ENCODE peak calls at places on chromosomes 1 and 21, in six cellular contexts. R is endothelial cell, W is occipital lobe, Y is ascending aorta, K is colonic mucosa, A is H54. O is an unnamed sample.

GRCh38 chr1:46181343-46182260 is 5.3 kb upstream of the P3R3URF start:
- DNase-seq in R (no peak), Y (no peak), W (no peak), K (peak), A (no peak), O (no peak)

GRCh38 chr1:6460349-6461236 is 5.4 kb downstream of the TNFRSF25 start:
- DNase-seq in A (no peak), K (peak), W (no peak), Y (no peak), R (no peak), O (no peak)

GRCh38 chr1:115158181-115158580 is 68.9 kb upstream of the TSPAN2 start:
- DNase-seq in A (no peak), K (no peak), W (no peak), Y (no peak), R (no peak), O (no peak)

GRCh38 chr1:99503276-99503747 is 142.6 kb upstream of the PALMD start:
- DNase-seq in W (no peak), A (no peak), R (no peak), K (no peak), Y (no peak), O (no peak)

GRCh38 chr21:15967661-15968060 is 237.9 kb downstream of the USP25 start:
- DNase-seq in W (no peak), R (no peak), A (peak), Y (no peak), K (no peak), O (no peak)

GRCh38 chr1:160971618-160972056 is 17.0 kb upstream of the ITLN2 start:
- DNase-seq in Y (no peak), W (no peak), R (no peak), A (no peak), K (no peak), O (no peak)

GRCh38 chr1:119254067-119254720 is 113.7 kb upstream of the WARS2 start:
- DNase-seq in R (no peak), A (no peak), K (no peak), Y (no peak), W (no peak), O (no peak)

GRCh38 chr1:26541816-26542711 is 12.5 kb downstream of the RPS6KA1 start:
- DNase-seq in R (peak), W (peak), K (peak), A (no peak), Y (peak), O (peak)

GRCh38 chr1:170162385-170163226 is 16.8 kb downstream of the NTMT2 start:
- DNase-seq in R (peak), W (no peak), K (no peak), A (peak), Y (peak), O (no peak)

GRCh38 chr1:212700892-212701819 is 1.5 kb upstream of the BATF3 start:
- DNase-seq in W (no peak), K (peak), R (peak), Y (peak), A (no peak), O (peak)

GRCh38 chr1:155166373-155167165 is 6.5 kb downstream of the KRTCAP2 start:
- DNase-seq in Y (no peak), A (no peak), W (no peak), R (peak), K (peak), O (peak)

GRCh38 chr1:159000627-159001026 is 9.1 kb upstream of the IFI16 start:
- DNase-seq in K (peak), Y (peak), W (peak), R (peak), A (peak), O (peak)

GRCh38 chr1:184822267-184822666 is 67.6 kb upstream of the EDEM3 start:
- DNase-seq in Y (no peak), K (no peak), A (no peak), W (no peak), R (no peak), O (no peak)

GRCh38 chr1:9313576-9313975 is 20.9 kb downstream of the SPSB1 start:
- DNase-seq in R (no peak), K (no peak), W (no peak), Y (no peak), A (no peak), O (no peak)

GRCh38 chr1:223483511-223483910 is 90.3 kb downstream of the CCDC185 start:
- DNase-seq in W (no peak), R (no peak), Y (no peak), A (no peak), K (no peak), O (no peak)

GRCh38 chr1:63902844-63903589 is 129.2 kb downstream of the ROR1 start:
- DNase-seq in W (no peak), A (no peak), R (no peak), K (peak), Y (no peak), O (no peak)

GRCh38 chr1:12615916-12616708 is 1.9 kb downstream of the DHRS3 start:
- DNase-seq in W (no peak), A (peak), K (peak), Y (peak), R (peak), O (peak)

GRCh38 chr1:20370628-20371200 is 80.0 kb downstream of the VWA5B1 start:
- DNase-seq in K (no peak), R (no peak), W (no peak), A (no peak), Y (no peak), O (no peak)

GRCh38 chr1:2470290-2471158 is 5.6 kb upstream of the PLCH2 start:
- DNase-seq in R (no peak), K (no peak), Y (no peak), W (no peak), A (no peak), O (no peak)

GRCh38 chr1:34113887-34114286 is 51.1 kb downstream of the CSMD2 start:
- DNase-seq in W (no peak), A (no peak), K (no peak), R (peak), Y (no peak), O (no peak)

GRCh38 chr1:202994756-202995155 is 12.4 kb upstream of the TMEM183A start:
- DNase-seq in W (no peak), Y (no peak), A (no peak), R (no peak), K (no peak), O (no peak)

O was measured in Ammon's horn.